ENCODE peak calls at places on chromosomes 3 and 15, in nine cellular contexts. One of them, this sample, is unnamed.
A peak's percentile ranks its signal among the peaks of the same experiment; 100 is the strongest.

GRCh38 chr15:92869263-92869940 is 30.7 kb upstream of the CHD2 start:
- DNase-seq in GM13977: no peak
- DNase-seq in activated B cell treated with CpG ODN at 0.5 μM for 24 hours: no peak
- DNase-seq in GM06990: no peak
- DNase-seq in nephron progenitor cell: no peak
- DNase-seq in BE2C: no peak
- DNase-seq in fibroblast of pulmonary artery: peak; percentile 62
- DNase-seq in heart left ventricle: no peak
- DNase-seq in tibial artery: no peak
- DNase-seq in this sample: no peak

GRCh38 chr3:37457392-37458065 is 283.1 kb upstream of the LRRFIP2 start:
- DNase-seq in GM13977: no peak
- DNase-seq in activated B cell treated with CpG ODN at 0.5 μM for 24 hours: no peak
- DNase-seq in GM06990: no peak
- DNase-seq in nephron progenitor cell: no peak
- DNase-seq in BE2C: no peak
- DNase-seq in fibroblast of pulmonary artery: peak; percentile 47
- DNase-seq in heart left ventricle: no peak
- DNase-seq in tibial artery: no peak
- DNase-seq in this sample: no peak

GRCh38 chr3:173584834-173585831 is 187.6 kb downstream of the NLGN1 start:
- DNase-seq in GM13977: no peak
- DNase-seq in activated B cell treated with CpG ODN at 0.5 μM for 24 hours: no peak
- DNase-seq in GM06990: no peak
- DNase-seq in nephron progenitor cell: peak; percentile 59
- DNase-seq in BE2C: peak; percentile 34
- DNase-seq in fibroblast of pulmonary artery: peak; percentile 38
- DNase-seq in heart left ventricle: no peak
- DNase-seq in tibial artery: peak; percentile 38
- DNase-seq in this sample: no peak

GRCh38 chr3:6119367-6119766 is 741.5 kb upstream of the GRM7 start:
- DNase-seq in GM13977: no peak
- DNase-seq in activated B cell treated with CpG ODN at 0.5 μM for 24 hours: no peak
- DNase-seq in GM06990: no peak
- DNase-seq in nephron progenitor cell: no peak
- DNase-seq in BE2C: no peak
- DNase-seq in fibroblast of pulmonary artery: no peak
- DNase-seq in heart left ventricle: no peak
- DNase-seq in tibial artery: no peak
- DNase-seq in this sample: no peak

GRCh38 chr3:126058666-126059065 is 25.3 kb downstream of the SLC41A3 start:
- DNase-seq in GM13977: no peak
- DNase-seq in activated B cell treated with CpG ODN at 0.5 μM for 24 hours: no peak
- DNase-seq in GM06990: no peak
- DNase-seq in nephron progenitor cell: no peak
- DNase-seq in BE2C: no peak
- DNase-seq in fibroblast of pulmonary artery: no peak
- DNase-seq in heart left ventricle: no peak
- DNase-seq in tibial artery: no peak
- DNase-seq in this sample: no peak

GRCh38 chr3:117671707-117672318 is 962.2 kb downstream of the TUSC7 start:
- DNase-seq in GM13977: no peak
- DNase-seq in activated B cell treated with CpG ODN at 0.5 μM for 24 hours: no peak
- DNase-seq in GM06990: no peak
- DNase-seq in nephron progenitor cell: no peak
- DNase-seq in BE2C: peak; percentile 84
- DNase-seq in fibroblast of pulmonary artery: no peak
- DNase-seq in heart left ventricle: no peak
- DNase-seq in tibial artery: no peak
- DNase-seq in this sample: no peak

GRCh38 chr15:91919014-91919534 is 65.6 kb downstream of the SLCO3A1 start:
- DNase-seq in GM13977: no peak
- DNase-seq in activated B cell treated with CpG ODN at 0.5 μM for 24 hours: no peak
- DNase-seq in GM06990: no peak
- DNase-seq in nephron progenitor cell: no peak
- DNase-seq in BE2C: no peak
- DNase-seq in fibroblast of pulmonary artery: no peak
- DNase-seq in heart left ventricle: peak; percentile 70
- DNase-seq in tibial artery: no peak
- DNase-seq in this sample: no peak

GRCh38 chr15:78035319-78035718 is 42.2 kb downstream of the TBC1D2B start:
- DNase-seq in GM13977: no peak
- DNase-seq in activated B cell treated with CpG ODN at 0.5 μM for 24 hours: no peak
- DNase-seq in GM06990: no peak
- DNase-seq in nephron progenitor cell: no peak
- DNase-seq in BE2C: no peak
- DNase-seq in fibroblast of pulmonary artery: peak; percentile 69
- DNase-seq in heart left ventricle: no peak
- DNase-seq in tibial artery: no peak
- DNase-seq in this sample: peak; percentile 52

DNA sequence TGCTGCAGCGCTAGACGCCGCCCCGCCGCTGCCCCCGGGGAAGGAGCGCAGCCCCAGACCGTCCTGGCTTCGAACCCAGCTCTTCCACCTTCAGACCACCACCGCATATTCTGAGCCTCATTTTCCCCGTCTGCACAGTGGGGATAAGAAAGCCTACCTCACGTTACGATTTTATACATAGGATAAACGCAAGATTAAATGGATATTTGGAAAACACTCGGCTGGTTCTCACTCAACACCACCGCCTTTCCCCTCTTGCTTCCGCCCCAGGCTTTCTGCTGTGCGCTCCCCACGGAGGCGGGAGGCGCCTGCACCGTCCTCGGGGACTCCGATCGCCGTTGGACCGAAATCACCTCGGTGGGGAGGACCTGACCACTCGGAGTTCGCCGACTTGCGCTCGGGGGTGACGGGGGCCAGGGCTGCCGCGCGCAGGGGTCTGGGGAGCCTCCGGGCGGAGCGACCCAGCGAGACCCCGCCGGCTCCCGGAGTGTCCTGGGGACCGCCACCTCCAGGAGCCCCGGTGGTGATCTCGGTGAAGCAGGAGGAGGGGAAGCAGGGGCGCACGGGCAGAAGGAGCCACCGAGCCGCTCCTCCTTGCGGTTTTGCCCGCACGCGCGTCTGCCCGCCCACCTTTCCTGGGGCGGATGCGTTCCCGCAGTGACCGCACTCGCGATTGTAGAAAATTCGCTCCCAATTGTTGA is 4.0 kb downstream of the FBXL22 start:
- DNase-seq in GM13977: no peak
- DNase-seq in activated B cell treated with CpG ODN at 0.5 μM for 24 hours: peak; percentile 43
- DNase-seq in GM06990: no peak
- DNase-seq in nephron progenitor cell: peak; percentile 56
- DNase-seq in BE2C: peak; percentile 44
- DNase-seq in fibroblast of pulmonary artery: peak; percentile 20
- DNase-seq in heart left ventricle: peak; percentile 72
- DNase-seq in tibial artery: no peak
- DNase-seq in this sample: peak; percentile 86
- TF ChIP-seq CTCF in GM13977: no peak
- TF ChIP-seq CTCF in activated B cell treated with CpG ODN at 0.5 μM for 24 hours: no peak
- TF ChIP-seq CTCF in GM06990: no peak
- TF ChIP-seq CTCF in nephron progenitor cell: no peak
- TF ChIP-seq CTCF in BE2C: no peak
- TF ChIP-seq CTCF in fibroblast of pulmonary artery: no peak
- TF ChIP-seq CTCF in heart left ventricle: no peak
- TF ChIP-seq CTCF in tibial artery: peak; percentile 3
- TF ChIP-seq CTCF in this sample: no peak

GRCh38 chr3:194575484-194576210 is 57.6 kb downstream of the TMEM44 start:
- DNase-seq in GM13977: no peak
- DNase-seq in activated B cell treated with CpG ODN at 0.5 μM for 24 hours: no peak
- DNase-seq in GM06990: no peak
- DNase-seq in nephron progenitor cell: no peak
- DNase-seq in BE2C: no peak
- DNase-seq in fibroblast of pulmonary artery: peak; percentile 99
- DNase-seq in heart left ventricle: no peak
- DNase-seq in tibial artery: peak; percentile 73
- DNase-seq in this sample: no peak

GRCh38 chr3:194572131-194572789 is 61.0 kb downstream of the TMEM44 start:
- DNase-seq in GM13977: no peak
- DNase-seq in activated B cell treated with CpG ODN at 0.5 μM for 24 hours: no peak
- DNase-seq in GM06990: no peak
- DNase-seq in nephron progenitor cell: peak; percentile 20
- DNase-seq in BE2C: no peak
- DNase-seq in fibroblast of pulmonary artery: peak; percentile 99
- DNase-seq in heart left ventricle: peak; percentile 72
- DNase-seq in tibial artery: peak; percentile 86
- DNase-seq in this sample: no peak

GRCh38 chr3:194574639-194575483 is 58.4 kb downstream of the TMEM44 start:
- DNase-seq in GM13977: no peak
- DNase-seq in activated B cell treated with CpG ODN at 0.5 μM for 24 hours: no peak
- DNase-seq in GM06990: no peak
- DNase-seq in nephron progenitor cell: no peak
- DNase-seq in BE2C: peak; percentile 22
- DNase-seq in fibroblast of pulmonary artery: peak; percentile 82
- DNase-seq in heart left ventricle: no peak
- DNase-seq in tibial artery: no peak
- DNase-seq in this sample: no peak

GRCh38 chr3:194572944-194573491 is 60.2 kb downstream of the TMEM44 start:
- DNase-seq in GM13977: no peak
- DNase-seq in activated B cell treated with CpG ODN at 0.5 μM for 24 hours: no peak
- DNase-seq in GM06990: no peak
- DNase-seq in nephron progenitor cell: peak; percentile 21
- DNase-seq in BE2C: no peak
- DNase-seq in fibroblast of pulmonary artery: peak; percentile 69
- DNase-seq in heart left ventricle: no peak
- DNase-seq in tibial artery: no peak
- DNase-seq in this sample: no peak

GRCh38 chr3:194573680-194574437 is 59.4 kb downstream of the TMEM44 start:
- DNase-seq in GM13977: peak; percentile 80
- DNase-seq in activated B cell treated with CpG ODN at 0.5 μM for 24 hours: no peak
- DNase-seq in GM06990: no peak
- DNase-seq in nephron progenitor cell: peak; percentile 31
- DNase-seq in BE2C: peak; percentile 40
- DNase-seq in fibroblast of pulmonary artery: peak; percentile 78
- DNase-seq in heart left ventricle: no peak
- DNase-seq in tibial artery: no peak
- DNase-seq in this sample: no peak
- TF ChIP-seq CTCF in GM13977: peak; percentile 87
- TF ChIP-seq CTCF in activated B cell treated with CpG ODN at 0.5 μM for 24 hours: no peak
- TF ChIP-seq CTCF in GM06990: peak; percentile 82
- TF ChIP-seq CTCF in nephron progenitor cell: peak; percentile 40
- TF ChIP-seq CTCF in BE2C: peak; percentile 65
- TF ChIP-seq CTCF in fibroblast of pulmonary artery: peak; percentile 48
- TF ChIP-seq CTCF in heart left ventricle: peak; percentile 60
- TF ChIP-seq CTCF in tibial artery: peak; percentile 70
- TF ChIP-seq CTCF in this sample: peak; percentile 43

GRCh38 chr15:31440754-31441298 is 114.2 kb downstream of the KLF13 start:
- DNase-seq in GM13977: no peak
- DNase-seq in activated B cell treated with CpG ODN at 0.5 μM for 24 hours: peak; percentile 42
- DNase-seq in GM06990: peak; percentile 62
- DNase-seq in nephron progenitor cell: peak; percentile 56
- DNase-seq in BE2C: peak; percentile 48
- DNase-seq in fibroblast of pulmonary artery: peak; percentile 29
- DNase-seq in heart left ventricle: peak; percentile 86
- DNase-seq in tibial artery: peak; percentile 63
- DNase-seq in this sample: peak; percentile 93

GRCh38 chr15:31444844-31445243 is 118.2 kb downstream of the KLF13 start:
- DNase-seq in GM13977: no peak
- DNase-seq in activated B cell treated with CpG ODN at 0.5 μM for 24 hours: no peak
- DNase-seq in GM06990: no peak
- DNase-seq in nephron progenitor cell: no peak
- DNase-seq in BE2C: no peak
- DNase-seq in fibroblast of pulmonary artery: no peak
- DNase-seq in heart left ventricle: no peak
- DNase-seq in tibial artery: no peak
- DNase-seq in this sample: no peak

GRCh38 chr15:31438601-31439265 is 112.1 kb downstream of the KLF13 start:
- DNase-seq in GM13977: no peak
- DNase-seq in activated B cell treated with CpG ODN at 0.5 μM for 24 hours: no peak
- DNase-seq in GM06990: no peak
- DNase-seq in nephron progenitor cell: no peak
- DNase-seq in BE2C: no peak
- DNase-seq in fibroblast of pulmonary artery: no peak
- DNase-seq in heart left ventricle: no peak
- DNase-seq in tibial artery: no peak
- DNase-seq in this sample: no peak

GRCh38 chr15:31439328-31439727 is 112.7 kb downstream of the KLF13 start:
- DNase-seq in GM13977: no peak
- DNase-seq in activated B cell treated with CpG ODN at 0.5 μM for 24 hours: no peak
- DNase-seq in GM06990: no peak
- DNase-seq in nephron progenitor cell: peak; percentile 23
- DNase-seq in BE2C: peak; percentile 40
- DNase-seq in fibroblast of pulmonary artery: no peak
- DNase-seq in heart left ventricle: no peak
- DNase-seq in tibial artery: no peak
- DNase-seq in this sample: no peak

DNA sequence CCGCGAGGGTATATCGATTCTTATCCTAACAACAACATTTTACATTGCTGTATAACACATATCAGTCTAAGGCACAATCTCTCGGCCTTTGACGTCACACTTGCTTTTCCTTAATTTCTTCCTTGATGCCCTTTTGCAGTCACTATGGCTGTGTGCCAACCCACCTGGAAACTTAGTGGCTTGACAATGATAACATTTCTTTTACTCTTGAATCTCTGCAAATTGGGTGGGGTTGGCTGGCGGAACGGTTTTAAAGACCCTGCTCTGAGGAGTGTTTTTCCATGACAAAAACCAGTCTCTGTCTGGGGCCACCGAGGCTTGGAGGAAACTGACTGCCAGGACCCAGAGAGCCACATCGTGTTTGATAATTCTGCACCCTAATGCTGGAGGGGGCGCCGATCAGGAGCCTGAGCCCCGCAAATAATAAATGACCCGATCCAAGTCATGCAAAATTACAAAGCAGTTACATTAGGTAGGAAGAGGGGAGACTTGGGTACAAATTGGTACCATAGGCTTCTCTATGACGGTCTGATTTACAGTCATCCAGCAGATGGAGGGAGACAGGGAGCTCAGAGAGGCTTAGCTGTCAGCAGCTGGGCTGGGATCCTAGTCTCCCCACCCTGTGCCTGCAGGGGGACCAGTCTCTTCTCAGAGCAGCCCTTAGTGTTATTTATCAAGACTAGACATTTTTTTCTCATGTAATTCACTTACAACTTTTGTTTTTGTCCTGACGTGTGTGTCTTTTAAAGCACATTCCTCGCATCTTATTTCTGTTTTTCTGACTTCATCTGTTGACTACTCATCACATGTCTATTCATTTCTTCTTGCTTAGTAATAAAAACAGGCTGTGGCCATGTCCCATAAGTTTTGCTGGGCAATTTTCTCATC is 115.8 kb downstream of the KLF13 start:
- DNase-seq in GM13977: no peak
- DNase-seq in activated B cell treated with CpG ODN at 0.5 μM for 24 hours: no peak
- DNase-seq in GM06990: no peak
- DNase-seq in nephron progenitor cell: no peak
- DNase-seq in BE2C: peak; percentile 52
- DNase-seq in fibroblast of pulmonary artery: peak; percentile 86
- DNase-seq in heart left ventricle: no peak
- DNase-seq in tibial artery: no peak
- DNase-seq in this sample: no peak
- TF ChIP-seq CTCF in GM13977: peak; percentile 20
- TF ChIP-seq CTCF in activated B cell treated with CpG ODN at 0.5 μM for 24 hours: no peak
- TF ChIP-seq CTCF in GM06990: peak; percentile 11
- TF ChIP-seq CTCF in nephron progenitor cell: no peak
- TF ChIP-seq CTCF in BE2C: peak; percentile 47
- TF ChIP-seq CTCF in fibroblast of pulmonary artery: peak; percentile 42
- TF ChIP-seq CTCF in heart left ventricle: no peak
- TF ChIP-seq CTCF in tibial artery: peak; percentile 23
- TF ChIP-seq CTCF in this sample: no peak

GRCh38 chr3:76726034-76726433 is 313.9 kb upstream of the ROBO2 start:
- DNase-seq in GM13977: no peak
- DNase-seq in activated B cell treated with CpG ODN at 0.5 μM for 24 hours: no peak
- DNase-seq in GM06990: no peak
- DNase-seq in nephron progenitor cell: no peak
- DNase-seq in BE2C: no peak
- DNase-seq in fibroblast of pulmonary artery: no peak
- DNase-seq in heart left ventricle: no peak
- DNase-seq in tibial artery: no peak
- DNase-seq in this sample: no peak

GRCh38 chr3:76728411-76728810 is 311.5 kb upstream of the ROBO2 start:
- DNase-seq in GM13977: no peak
- DNase-seq in activated B cell treated with CpG ODN at 0.5 μM for 24 hours: no peak
- DNase-seq in GM06990: no peak
- DNase-seq in nephron progenitor cell: no peak
- DNase-seq in BE2C: no peak
- DNase-seq in fibroblast of pulmonary artery: no peak
- DNase-seq in heart left ventricle: no peak
- DNase-seq in tibial artery: no peak
- DNase-seq in this sample: no peak

GRCh38 chr3:76724706-76725105 is 315.2 kb upstream of the ROBO2 start:
- DNase-seq in GM13977: no peak
- DNase-seq in activated B cell treated with CpG ODN at 0.5 μM for 24 hours: no peak
- DNase-seq in GM06990: no peak
- DNase-seq in nephron progenitor cell: peak; percentile 6
- DNase-seq in BE2C: peak; percentile 26
- DNase-seq in fibroblast of pulmonary artery: no peak
- DNase-seq in heart left ventricle: no peak
- DNase-seq in tibial artery: no peak
- DNase-seq in this sample: no peak

GRCh38 chr3:76724075-76724474 is 315.8 kb upstream of the ROBO2 start:
- DNase-seq in GM13977: no peak
- DNase-seq in activated B cell treated with CpG ODN at 0.5 μM for 24 hours: no peak
- DNase-seq in GM06990: no peak
- DNase-seq in nephron progenitor cell: no peak
- DNase-seq in BE2C: peak; percentile 18
- DNase-seq in fibroblast of pulmonary artery: no peak
- DNase-seq in heart left ventricle: no peak
- DNase-seq in tibial artery: no peak
- DNase-seq in this sample: no peak

GRCh38 chr3:76723366-76723765 is 316.5 kb upstream of the ROBO2 start:
- DNase-seq in GM13977: no peak
- DNase-seq in activated B cell treated with CpG ODN at 0.5 μM for 24 hours: no peak
- DNase-seq in GM06990: no peak
- DNase-seq in nephron progenitor cell: no peak
- DNase-seq in BE2C: no peak
- DNase-seq in fibroblast of pulmonary artery: no peak
- DNase-seq in heart left ventricle: no peak
- DNase-seq in tibial artery: no peak
- DNase-seq in this sample: no peak
- TF ChIP-seq CTCF in GM13977: no peak
- TF ChIP-seq CTCF in activated B cell treated with CpG ODN at 0.5 μM for 24 hours: no peak
- TF ChIP-seq CTCF in GM06990: no peak
- TF ChIP-seq CTCF in nephron progenitor cell: no peak
- TF ChIP-seq CTCF in BE2C: no peak
- TF ChIP-seq CTCF in fibroblast of pulmonary artery: no peak
- TF ChIP-seq CTCF in heart left ventricle: no peak
- TF ChIP-seq CTCF in tibial artery: no peak
- TF ChIP-seq CTCF in this sample: no peak